ENCODE peak calls at places on chromosomes 7 and 10, in ten cellular contexts. P, V, O, G, S, U, A, I, J and M are unnamed samples.

GRCh38 chr7:67758551-67758950 is 761.9 kb downstream of the TYW1 start:
- DNase-seq in P (no peak), V (no peak), O (no peak), G (no peak), S (peak), U (no peak), A (no peak), I (no peak), J (no peak), M (no peak)

GRCh38 chr7:50304158-50304910 is at the start of gene IKZF1:
- DNase-seq in P (peak), V (peak), O (no peak), G (no peak), S (peak), U (no peak), A (no peak), I (peak), J (no peak), M (no peak)

GRCh38 chr7:135538387-135538786 is 19.3 kb upstream of the NUP205 start:
- DNase-seq in P (no peak), V (no peak), O (no peak), G (no peak), S (no peak), U (no peak), A (no peak), I (no peak), J (no peak), M (no peak)

GRCh38 chr10:784759-785538 is 95.5 kb upstream of the DIP2C start:
- DNase-seq in P (peak), V (peak), O (no peak), G (peak), S (peak), U (no peak), A (peak), I (peak), J (peak), M (no peak)

GRCh38 chr10:5948999-5949759 is 28.2 kb downstream of the IL15RA start:
- DNase-seq in P (peak), V (peak), O (no peak), G (peak), S (peak), U (no peak), A (peak), I (no peak), J (peak), M (no peak)

GRCh38 chr10:122171270-122171669 is 99.8 kb upstream of the BTBD16 start:
- DNase-seq in P (no peak), V (no peak), O (no peak), G (no peak), S (no peak), U (no peak), A (no peak), I (no peak), J (no peak), M (no peak)

GRCh38 chr10:77836299-77836820 is 90.2 kb downstream of the DLG5 start:
- DNase-seq in P (no peak), V (no peak), O (peak), G (peak), S (no peak), U (no peak), A (no peak), I (no peak), J (peak), M (peak)

GRCh38 chr10:105023706-105024105 is 382.6 kb downstream of the SORCS3 start:
- DNase-seq in P (no peak), V (no peak), O (no peak), G (no peak), S (no peak), U (no peak), A (peak), I (no peak), J (no peak), M (no peak)

GRCh38 chr7:81150951-81151361 is 232.1 kb upstream of the SEMA3C start:
- DNase-seq in P (no peak), V (no peak), O (no peak), G (peak), S (peak), U (no peak), A (peak), I (no peak), J (no peak), M (no peak)